ENCODE peak calls at places on chromosomes 6 and 20, in four cellular contexts. C is HepG2, Y is GM12878, V is K562. B is an unnamed sample.

GRCh38 chr6:42179956-42180335 is 6.8 kb downstream of the GUCA1A start:
- DNase-seq in C (no peak), Y (no peak), V (no peak), B (no peak)

GRCh38 chr6:109083657-109084056 is 11.0 kb downstream of the SESN1 start:
- DNase-seq in C (no peak), Y (no peak), V (no peak), B (no peak)

GRCh38 chr6:2534406-2535139 is 216.1 kb downstream of the MYLK4 start:
- DNase-seq in C (no peak), Y (no peak), V (no peak), B (no peak)

GRCh38 chr6:27426045-27426620 is 37.6 kb downstream of the ZNF391 start:
- DNase-seq in C (no peak), Y (no peak), V (no peak), B (no peak)

GRCh38 chr20:61963885-61964674 is 101.6 kb downstream of the TAF4 start:
- DNase-seq in C (no peak), Y (no peak), V (no peak), B (no peak)

GRCh38 chr6:34598725-34599124 is 42.6 kb upstream of the SPDEF start:
- DNase-seq in C (no peak), Y (no peak), V (no peak), B (no peak)

GRCh38 chr6:36376742-36377141 is 10.7 kb downstream of the ETV7 start:
- DNase-seq in C (no peak), Y (no peak), V (no peak), B (no peak)

GRCh38 chr6:32932132-32932868 is 8.5 kb downstream of the HLA-DMB start:
- DNase-seq in C (no peak), Y (no peak), V (no peak), B (no peak)

GRCh38 chr6:170206931-170207431 is 83.9 kb downstream of the DLL1 start:
- DNase-seq in C (no peak), Y (no peak), V (no peak), B (no peak)

GRCh38 chr6:162538643-162539064 is 188.9 kb downstream of the PRKN start:
- DNase-seq in C (no peak), Y (no peak), V (no peak), B (no peak)

GRCh38 chr20:13221673-13222318 is 722 bp downstream of the ISM1 start:
- DNase-seq in C (peak; percentile 65), Y (no peak), V (no peak), B (peak; percentile 70)

GRCh38 chr20:13692802-13693736 is 54.3 kb upstream of the TASP1 start:
- DNase-seq in C (peak; percentile 78), Y (no peak), V (no peak), B (no peak)

GRCh38 chr6:98824907-98825601 is 9.3 kb upstream of the POU3F2 start:
- DNase-seq in C (no peak), Y (no peak), V (no peak), B (peak; percentile 45)

GRCh38 chr6:168888786-168889345 is 364.8 kb downstream of the THBS2 start:
- DNase-seq in C (no peak), Y (no peak), V (no peak), B (no peak)

GRCh38 chr6:13666194-13667105 is 45.2 kb downstream of the RANBP9 start:
- DNase-seq in C (no peak), Y (no peak), V (no peak), B (no peak)

GRCh38 chr6:14324042-14324441 is 206.5 kb downstream of the CD83 start:
- DNase-seq in C (no peak), Y (no peak), V (no peak), B (no peak)

GRCh38 chr6:167298166-167298565 is 7.1 kb downstream of the UNC93A start:
- DNase-seq in C (no peak), Y (no peak), V (no peak), B (no peak)
- TF ChIP-seq FOXK2 in C (no peak), Y (no peak), V (no peak), B (no peak)

GRCh38 chr6:30926644-30927043 is 5.3 kb downstream of the SFTA2 start:
- DNase-seq in C (no peak), Y (no peak), V (no peak), B (no peak)
- TF ChIP-seq FOXK2 in C (no peak), Y (no peak), V (no peak), B (no peak)

DNA sequence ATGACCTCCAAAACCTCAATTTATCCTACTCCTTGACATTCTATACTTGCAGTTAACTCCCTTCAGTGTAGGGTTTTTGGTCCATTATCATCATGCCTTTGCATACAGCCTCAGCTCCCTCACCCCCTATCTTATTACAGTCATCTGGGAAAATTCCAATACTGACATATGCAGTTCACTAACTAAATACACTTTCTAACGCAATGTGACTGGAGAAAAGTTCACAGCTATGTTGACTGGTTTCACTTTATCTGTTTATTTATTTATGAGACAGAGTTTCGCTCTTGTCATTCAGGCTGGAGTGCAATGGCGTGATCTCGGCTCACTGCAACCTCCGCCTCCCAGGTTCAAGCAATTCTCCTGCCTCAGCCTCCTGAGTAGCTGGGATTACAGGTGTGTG is 64.9 kb downstream of the CRYBG1 start:
- DNase-seq in C (no peak), Y (no peak), V (no peak), B (no peak)
- TF ChIP-seq FOXK2 in C (no peak), Y (no peak), V (no peak), B (no peak)

GRCh38 chr6:44003345-44004061 is 123.7 kb downstream of the MRPL14 start:
- DNase-seq in C (no peak), Y (no peak), V (no peak), B (no peak)

GRCh38 chr6:44001318-44001868 is 125.9 kb downstream of the MRPL14 start:
- DNase-seq in C (peak; percentile 52), Y (peak; percentile 72), V (peak; percentile 90), B (peak; percentile 75)

GRCh38 chr6:44004136-44004535 is 123.1 kb downstream of the MRPL14 start:
- DNase-seq in C (no peak), Y (no peak), V (no peak), B (no peak)

GRCh38 chr6:44002071-44002590 is 125.1 kb downstream of the MRPL14 start:
- DNase-seq in C (peak; percentile 47), Y (no peak), V (no peak), B (no peak)

GRCh38 chr6:44002591-44003344 is 124.5 kb downstream of the MRPL14 start:
- DNase-seq in C (no peak), Y (no peak), V (no peak), B (peak; percentile 65)
- TF ChIP-seq FOXK2 in C (no peak), Y (no peak), V (no peak), B (no peak)

DNA sequence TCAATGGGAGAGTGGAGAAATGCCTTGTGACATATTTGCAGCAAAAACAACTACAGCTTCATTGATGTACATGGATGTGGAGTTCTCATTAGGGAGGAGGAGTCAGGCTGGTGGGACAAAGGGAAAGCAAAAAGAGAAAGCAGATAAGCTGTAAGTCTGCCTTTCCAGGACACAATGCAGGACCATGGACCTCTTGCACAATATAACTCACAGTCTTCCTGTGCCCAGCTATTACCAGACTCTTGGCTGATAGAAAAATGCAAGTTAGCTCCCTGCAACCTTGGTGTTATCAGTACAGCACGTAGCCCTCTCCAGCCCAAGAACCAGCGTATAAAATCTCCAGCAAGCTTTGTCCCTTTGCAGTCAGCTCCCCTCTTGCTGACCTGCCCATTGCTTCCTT is 232.3 kb downstream of the NFATC2 start:
- DNase-seq in C (no peak), Y (no peak), V (no peak), B (no peak)
- TF ChIP-seq FOXK2 in C (no peak), Y (no peak), V (no peak), B (no peak)

GRCh38 chr6:44569931-44570385 is 182.5 kb downstream of the CDC5L start:
- DNase-seq in C (no peak), Y (no peak), V (no peak), B (no peak)
- TF ChIP-seq FOXK2 in C (no peak), Y (no peak), V (no peak), B (no peak)

DNA sequence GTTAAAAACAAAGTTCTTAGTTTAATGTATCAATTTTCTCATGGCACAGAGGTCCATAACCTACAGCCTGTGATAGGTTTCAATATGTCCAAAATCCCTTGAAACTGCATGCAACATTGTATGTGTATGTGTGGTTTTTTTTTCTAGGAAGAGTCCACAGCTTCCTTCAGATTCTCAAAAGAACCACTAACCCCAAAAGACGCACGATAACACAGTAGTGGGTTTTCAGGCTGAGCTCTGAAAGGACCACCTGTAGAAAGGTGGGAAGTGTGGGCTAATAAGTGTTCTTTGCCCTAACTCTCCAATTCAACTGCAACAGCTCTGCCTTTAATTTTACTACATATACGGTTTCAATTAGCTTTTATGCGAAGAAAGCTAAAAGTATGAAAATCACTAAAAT is 11.5 kb upstream of the KATNA1 start:
- DNase-seq in C (no peak), Y (no peak), V (no peak), B (no peak)
- TF ChIP-seq FOXK2 in C (no peak), Y (no peak), V (no peak), B (no peak)

GRCh38 chr20:53707341-53708102 is 113.9 kb upstream of the ZNF217 start:
- DNase-seq in C (no peak), Y (peak; percentile 72), V (no peak), B (no peak)
- TF ChIP-seq FOXK2 in C (no peak), Y (peak; percentile 42), V (no peak), B (no peak)